ENCODE peak calls at places on chromosomes 16 and 17, in five cellular contexts. One of them, this sample, is unnamed.

GRCh38 chr16:66510298-66510697 is 39.6 kb downstream of the TK2 start:
- DNase-seq in lower lobe of right lung: no peak
- DNase-seq in cardiac fibroblast: no peak
- DNase-seq in dorsolateral prefrontal cortex: no peak
- DNase-seq in fibroblast of the aortic adventitia: no peak
- DNase-seq in this sample: peak; percentile 50

GRCh38 chr17:37476431-37477130 is 13.1 kb upstream of the DUSP14 start:
- DNase-seq in lower lobe of right lung: no peak
- DNase-seq in cardiac fibroblast: peak; percentile 87
- DNase-seq in dorsolateral prefrontal cortex: no peak
- DNase-seq in fibroblast of the aortic adventitia: peak; percentile 51
- DNase-seq in this sample: no peak

GRCh38 chr17:55709440-55709839 is 13.2 kb downstream of the TMEM100 start:
- DNase-seq in lower lobe of right lung: no peak
- DNase-seq in cardiac fibroblast: no peak
- DNase-seq in dorsolateral prefrontal cortex: no peak
- DNase-seq in fibroblast of the aortic adventitia: no peak
- DNase-seq in this sample: no peak

GRCh38 chr16:13793788-13794461 is 126.0 kb upstream of the ERCC4 start:
- DNase-seq in lower lobe of right lung: no peak
- DNase-seq in cardiac fibroblast: no peak
- DNase-seq in dorsolateral prefrontal cortex: peak; percentile 33
- DNase-seq in fibroblast of the aortic adventitia: no peak
- DNase-seq in this sample: no peak

GRCh38 chr16:971981-972315 is 1.2 kb upstream of the LMF1 start:
- DNase-seq in lower lobe of right lung: no peak
- DNase-seq in cardiac fibroblast: no peak
- DNase-seq in dorsolateral prefrontal cortex: no peak
- DNase-seq in fibroblast of the aortic adventitia: no peak
- DNase-seq in this sample: no peak

GRCh38 chr17:57501016-57501415 is 244.1 kb downstream of the CCDC182 start:
- DNase-seq in lower lobe of right lung: no peak
- DNase-seq in cardiac fibroblast: no peak
- DNase-seq in dorsolateral prefrontal cortex: no peak
- DNase-seq in fibroblast of the aortic adventitia: no peak
- DNase-seq in this sample: no peak

GRCh38 chr17:6507535-6507934 is 48.8 kb downstream of the PITPNM3 start:
- DNase-seq in lower lobe of right lung: no peak
- DNase-seq in cardiac fibroblast: peak; percentile 87
- DNase-seq in dorsolateral prefrontal cortex: no peak
- DNase-seq in fibroblast of the aortic adventitia: peak; percentile 88
- DNase-seq in this sample: no peak

GRCh38 chr16:71914802-71915201 is 19.5 kb downstream of the IST1 start:
- DNase-seq in lower lobe of right lung: no peak
- DNase-seq in cardiac fibroblast: no peak
- DNase-seq in dorsolateral prefrontal cortex: no peak
- DNase-seq in fibroblast of the aortic adventitia: no peak
- DNase-seq in this sample: no peak

GRCh38 chr17:17364338-17364667 is 61.1 kb downstream of the NT5M start:
- DNase-seq in lower lobe of right lung: no peak
- DNase-seq in cardiac fibroblast: no peak
- DNase-seq in dorsolateral prefrontal cortex: no peak
- DNase-seq in fibroblast of the aortic adventitia: no peak
- DNase-seq in this sample: peak; percentile 35

GRCh38 chr16:27826081-27826892 is 237.2 kb downstream of the GSG1L start:
- DNase-seq in lower lobe of right lung: no peak
- DNase-seq in cardiac fibroblast: no peak
- DNase-seq in dorsolateral prefrontal cortex: no peak
- DNase-seq in fibroblast of the aortic adventitia: no peak
- DNase-seq in this sample: peak; percentile 59

GRCh38 chr16:50311134-50311528 is 44.8 kb downstream of the ADCY7 start:
- DNase-seq in lower lobe of right lung: no peak
- DNase-seq in cardiac fibroblast: no peak
- DNase-seq in dorsolateral prefrontal cortex: no peak
- DNase-seq in fibroblast of the aortic adventitia: no peak
- DNase-seq in this sample: peak; percentile 58

GRCh38 chr16:89216315-89217137 is 977 bp upstream of the ZNF778 start:
- DNase-seq in lower lobe of right lung: peak; percentile 85
- DNase-seq in cardiac fibroblast: peak; percentile 78
- DNase-seq in dorsolateral prefrontal cortex: peak; percentile 74
- DNase-seq in fibroblast of the aortic adventitia: peak; percentile 79
- DNase-seq in this sample: no peak

GRCh38 chr17:1736348-1737281 is 6.1 kb upstream of the SERPINF2 start:
- DNase-seq in lower lobe of right lung: peak; percentile 81
- DNase-seq in cardiac fibroblast: peak; percentile 91
- DNase-seq in dorsolateral prefrontal cortex: peak; percentile 52
- DNase-seq in fibroblast of the aortic adventitia: peak; percentile 62
- DNase-seq in this sample: no peak

GRCh38 chr16:75644240-75645012 is 3.0 kb downstream of the KARS1 start:
- DNase-seq in lower lobe of right lung: no peak
- DNase-seq in cardiac fibroblast: no peak
- DNase-seq in dorsolateral prefrontal cortex: no peak
- DNase-seq in fibroblast of the aortic adventitia: no peak
- DNase-seq in this sample: no peak

GRCh38 chr17:18026408-18026776 is 12.6 kb downstream of the ATPAF2 start:
- DNase-seq in lower lobe of right lung: no peak
- DNase-seq in cardiac fibroblast: peak; percentile 71
- DNase-seq in dorsolateral prefrontal cortex: peak; percentile 54
- DNase-seq in fibroblast of the aortic adventitia: peak; percentile 58
- DNase-seq in this sample: no peak

GRCh38 chr17:44932526-44933097 is 15.0 kb downstream of the KIF18B start:
- DNase-seq in lower lobe of right lung: peak; percentile 13
- DNase-seq in cardiac fibroblast: no peak
- DNase-seq in dorsolateral prefrontal cortex: no peak
- DNase-seq in fibroblast of the aortic adventitia: no peak
- DNase-seq in this sample: peak; percentile 64

GRCh38 chr17:46125831-46126230 is 67.4 kb downstream of the KANSL1 start:
- DNase-seq in lower lobe of right lung: no peak
- DNase-seq in cardiac fibroblast: peak; percentile 66
- DNase-seq in dorsolateral prefrontal cortex: no peak
- DNase-seq in fibroblast of the aortic adventitia: peak; percentile 67
- DNase-seq in this sample: no peak

GRCh38 chr16:10511829-10512228 is 68.6 kb downstream of the EMP2 start:
- DNase-seq in lower lobe of right lung: no peak
- DNase-seq in cardiac fibroblast: no peak
- DNase-seq in dorsolateral prefrontal cortex: no peak
- DNase-seq in fibroblast of the aortic adventitia: no peak
- DNase-seq in this sample: no peak

GRCh38 chr16:23511731-23512130 is 1.4 kb upstream of the GGA2 start:
- DNase-seq in lower lobe of right lung: no peak
- DNase-seq in cardiac fibroblast: no peak
- DNase-seq in dorsolateral prefrontal cortex: no peak
- DNase-seq in fibroblast of the aortic adventitia: no peak
- DNase-seq in this sample: no peak

GRCh38 chr17:37743875-37744632 is 805 bp downstream of the HNF1B start:
- DNase-seq in lower lobe of right lung: peak; percentile 72
- DNase-seq in cardiac fibroblast: no peak
- DNase-seq in dorsolateral prefrontal cortex: no peak
- DNase-seq in fibroblast of the aortic adventitia: no peak
- DNase-seq in this sample: peak; percentile 93

GRCh38 chr17:48137658-48138057 is 30.1 kb downstream of the SNX11 start:
- DNase-seq in lower lobe of right lung: no peak
- DNase-seq in cardiac fibroblast: no peak
- DNase-seq in dorsolateral prefrontal cortex: no peak
- DNase-seq in fibroblast of the aortic adventitia: no peak
- DNase-seq in this sample: no peak

GRCh38 chr17:80455328-80455710 is 21.1 kb downstream of the NPTX1 start:
- DNase-seq in lower lobe of right lung: no peak
- DNase-seq in cardiac fibroblast: no peak
- DNase-seq in dorsolateral prefrontal cortex: no peak
- DNase-seq in fibroblast of the aortic adventitia: no peak
- DNase-seq in this sample: no peak

GRCh38 chr16:87723224-87723619 is 42.6 kb downstream of the KLHDC4 start:
- DNase-seq in lower lobe of right lung: no peak
- DNase-seq in cardiac fibroblast: peak; percentile 55
- DNase-seq in dorsolateral prefrontal cortex: peak; percentile 91
- DNase-seq in fibroblast of the aortic adventitia: peak; percentile 2
- DNase-seq in this sample: no peak

GRCh38 chr17:74309902-74310301 is 16.1 kb upstream of the KIF19 start:
- DNase-seq in lower lobe of right lung: no peak
- DNase-seq in cardiac fibroblast: no peak
- DNase-seq in dorsolateral prefrontal cortex: no peak
- DNase-seq in fibroblast of the aortic adventitia: no peak
- DNase-seq in this sample: no peak

GRCh38 chr17:7574176-7574953 is 5.1 kb upstream of the CD68 start:
- DNase-seq in lower lobe of right lung: no peak
- DNase-seq in cardiac fibroblast: peak; percentile 35
- DNase-seq in dorsolateral prefrontal cortex: no peak
- DNase-seq in fibroblast of the aortic adventitia: peak; percentile 40
- DNase-seq in this sample: no peak

GRCh38 chr16:12340151-12340733 is 363.7 kb downstream of the SNX29 start:
- DNase-seq in lower lobe of right lung: no peak
- DNase-seq in cardiac fibroblast: peak; percentile 80
- DNase-seq in dorsolateral prefrontal cortex: no peak
- DNase-seq in fibroblast of the aortic adventitia: peak; percentile 72
- DNase-seq in this sample: no peak

GRCh38 chr16:64440421-64440831 is 681.4 kb downstream of the CDH11 start:
- DNase-seq in lower lobe of right lung: no peak
- DNase-seq in cardiac fibroblast: peak; percentile 98
- DNase-seq in dorsolateral prefrontal cortex: no peak
- DNase-seq in fibroblast of the aortic adventitia: peak; percentile 98
- DNase-seq in this sample: no peak

GRCh38 chr17:8466873-8467272 is 31.2 kb downstream of the NDEL1 start:
- DNase-seq in lower lobe of right lung: no peak
- DNase-seq in cardiac fibroblast: no peak
- DNase-seq in dorsolateral prefrontal cortex: no peak
- DNase-seq in fibroblast of the aortic adventitia: no peak
- DNase-seq in this sample: no peak

GRCh38 chr17:78125138-78125913 is 3.2 kb downstream of the TMC6 start:
- DNase-seq in lower lobe of right lung: no peak
- DNase-seq in cardiac fibroblast: no peak
- DNase-seq in dorsolateral prefrontal cortex: no peak
- DNase-seq in fibroblast of the aortic adventitia: no peak
- DNase-seq in this sample: no peak

GRCh38 chr16:86791287-86792074 is 213.1 kb downstream of the FOXL1 start:
- DNase-seq in lower lobe of right lung: no peak
- DNase-seq in cardiac fibroblast: no peak
- DNase-seq in dorsolateral prefrontal cortex: no peak
- DNase-seq in fibroblast of the aortic adventitia: no peak
- DNase-seq in this sample: no peak

GRCh38 chr17:41885733-41886132 is 20.5 kb upstream of the KLHL11 start:
- DNase-seq in lower lobe of right lung: no peak
- DNase-seq in cardiac fibroblast: no peak
- DNase-seq in dorsolateral prefrontal cortex: no peak
- DNase-seq in fibroblast of the aortic adventitia: no peak
- DNase-seq in this sample: no peak
- TF ChIP-seq CTCF in lower lobe of right lung: no peak
- TF ChIP-seq CTCF in cardiac fibroblast: peak; percentile 5
- TF ChIP-seq CTCF in dorsolateral prefrontal cortex: peak; percentile 44
- TF ChIP-seq CTCF in fibroblast of the aortic adventitia: peak; percentile 8
- TF ChIP-seq CTCF in this sample: peak; percentile 51

GRCh38 chr17:76088041-76088867 is 9.3 kb downstream of the ZACN start:
- DNase-seq in lower lobe of right lung: no peak
- DNase-seq in cardiac fibroblast: no peak
- DNase-seq in dorsolateral prefrontal cortex: no peak
- DNase-seq in fibroblast of the aortic adventitia: no peak
- DNase-seq in this sample: peak; percentile 84
- TF ChIP-seq CTCF in lower lobe of right lung: no peak
- TF ChIP-seq CTCF in cardiac fibroblast: no peak
- TF ChIP-seq CTCF in dorsolateral prefrontal cortex: no peak
- TF ChIP-seq CTCF in fibroblast of the aortic adventitia: no peak
- TF ChIP-seq CTCF in this sample: peak; percentile 32

GRCh38 chr16:85173077-85173980 is 61.1 kb upstream of the CIBAR2 start:
- DNase-seq in lower lobe of right lung: peak; percentile 44
- DNase-seq in cardiac fibroblast: peak; percentile 93
- DNase-seq in dorsolateral prefrontal cortex: no peak
- DNase-seq in fibroblast of the aortic adventitia: peak; percentile 79
- DNase-seq in this sample: no peak
- TF ChIP-seq CTCF in lower lobe of right lung: no peak
- TF ChIP-seq CTCF in cardiac fibroblast: no peak
- TF ChIP-seq CTCF in dorsolateral prefrontal cortex: no peak
- TF ChIP-seq CTCF in fibroblast of the aortic adventitia: peak; percentile 32
- TF ChIP-seq CTCF in this sample: peak; percentile 36

GRCh38 chr17:42521036-42521435 is 15.0 kb upstream of the NAGLU start:
- DNase-seq in lower lobe of right lung: no peak
- DNase-seq in cardiac fibroblast: peak; percentile 31
- DNase-seq in dorsolateral prefrontal cortex: no peak
- DNase-seq in fibroblast of the aortic adventitia: no peak
- DNase-seq in this sample: peak; percentile 54

GRCh38 chr17:42522798-42523278 is 13.2 kb upstream of the NAGLU start:
- DNase-seq in lower lobe of right lung: no peak
- DNase-seq in cardiac fibroblast: no peak
- DNase-seq in dorsolateral prefrontal cortex: no peak
- DNase-seq in fibroblast of the aortic adventitia: no peak
- DNase-seq in this sample: peak; percentile 81

GRCh38 chr17:42520540-42520951 is 15.5 kb upstream of the NAGLU start:
- DNase-seq in lower lobe of right lung: no peak
- DNase-seq in cardiac fibroblast: no peak
- DNase-seq in dorsolateral prefrontal cortex: no peak
- DNase-seq in fibroblast of the aortic adventitia: no peak
- DNase-seq in this sample: peak; percentile 66

GRCh38 chr17:42521666-42522262 is 14.3 kb upstream of the NAGLU start:
- DNase-seq in lower lobe of right lung: no peak
- DNase-seq in cardiac fibroblast: no peak
- DNase-seq in dorsolateral prefrontal cortex: no peak
- DNase-seq in fibroblast of the aortic adventitia: peak; percentile 69
- DNase-seq in this sample: peak; percentile 79

DNA sequence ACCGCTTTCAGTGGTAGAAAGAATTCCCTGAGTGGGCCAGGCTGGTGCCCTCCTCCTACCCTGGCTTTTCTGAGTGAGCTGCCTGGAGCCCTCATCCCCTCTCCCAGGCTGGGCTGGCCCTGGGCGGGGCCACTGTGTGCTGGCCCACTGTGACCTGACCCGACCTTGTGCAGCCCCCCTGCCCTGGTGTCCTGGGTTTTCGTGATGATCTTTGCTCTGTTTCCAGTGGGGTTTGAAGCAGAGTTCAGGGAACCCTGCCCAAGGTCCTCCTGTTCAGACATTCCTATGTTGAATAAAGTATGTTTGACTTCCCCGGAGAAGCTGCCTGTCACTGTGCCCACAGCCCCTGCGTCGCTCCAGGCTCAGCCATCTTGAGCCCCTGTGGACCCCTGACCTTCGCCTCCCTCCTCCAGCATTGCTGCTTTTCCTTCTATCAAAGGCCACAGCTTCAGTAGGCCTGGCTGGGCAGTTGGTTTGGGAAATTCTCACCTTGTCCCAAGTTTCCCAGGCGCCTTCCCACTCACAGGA is 13.7 kb upstream of the NAGLU start:
- DNase-seq in lower lobe of right lung: no peak
- DNase-seq in cardiac fibroblast: no peak
- DNase-seq in dorsolateral prefrontal cortex: no peak
- DNase-seq in fibroblast of the aortic adventitia: no peak
- DNase-seq in this sample: peak; percentile 63
- TF ChIP-seq CTCF in lower lobe of right lung: no peak
- TF ChIP-seq CTCF in cardiac fibroblast: no peak
- TF ChIP-seq CTCF in dorsolateral prefrontal cortex: no peak
- TF ChIP-seq CTCF in fibroblast of the aortic adventitia: no peak
- TF ChIP-seq CTCF in this sample: no peak

GRCh38 chr16:3949287-3949686 is 68.8 kb upstream of the CREBBP start:
- DNase-seq in lower lobe of right lung: no peak
- DNase-seq in cardiac fibroblast: no peak
- DNase-seq in dorsolateral prefrontal cortex: no peak
- DNase-seq in fibroblast of the aortic adventitia: peak; percentile 53
- DNase-seq in this sample: peak; percentile 54
- TF ChIP-seq CTCF in lower lobe of right lung: no peak
- TF ChIP-seq CTCF in cardiac fibroblast: no peak
- TF ChIP-seq CTCF in dorsolateral prefrontal cortex: no peak
- TF ChIP-seq CTCF in fibroblast of the aortic adventitia: no peak
- TF ChIP-seq CTCF in this sample: no peak